ENCODE peak calls at places on chromosomes 6 and 20, in five cellular contexts. One of them, this sample, is unnamed.

GRCh38 chr6:105282801-105283585 is 103.2 kb upstream of the POPDC3 start:
- DNase-seq in aorta: no peak
- DNase-seq in tibial artery: no peak
- DNase-seq in breast epithelium: no peak
- DNase-seq in pancreas: no peak
- DNase-seq in this sample: no peak

GRCh38 chr6:82246802-82247633 is 526 bp downstream of the IBTK start:
- DNase-seq in pancreas: peak
- DNase-seq in tibial artery: no peak
- DNase-seq in aorta: peak
- DNase-seq in breast epithelium: peak
- DNase-seq in this sample: peak

GRCh38 chr20:24470031-24470781 is 777 bp downstream of the SYNDIG1 start:
- DNase-seq in breast epithelium: no peak
- DNase-seq in tibial artery: no peak
- DNase-seq in aorta: no peak
- DNase-seq in pancreas: no peak
- DNase-seq in this sample: no peak

GRCh38 chr6:11852061-11852619 is 73.5 kb upstream of the ADTRP start:
- DNase-seq in aorta: no peak
- DNase-seq in breast epithelium: no peak
- DNase-seq in tibial artery: no peak
- DNase-seq in pancreas: no peak
- DNase-seq in this sample: no peak

GRCh38 chr6:9699890-9700289 is 715.0 kb downstream of the TFAP2A start:
- DNase-seq in aorta: no peak
- DNase-seq in pancreas: no peak
- DNase-seq in breast epithelium: no peak
- DNase-seq in tibial artery: no peak
- DNase-seq in this sample: no peak

GRCh38 chr6:106976270-106976669 is 1.7 kb upstream of the CD24 start:
- DNase-seq in breast epithelium: no peak
- DNase-seq in aorta: no peak
- DNase-seq in tibial artery: no peak
- DNase-seq in pancreas: no peak
- DNase-seq in this sample: no peak

GRCh38 chr6:138765896-138766487 is 7.6 kb upstream of the CCDC28A start:
- DNase-seq in tibial artery: no peak
- DNase-seq in aorta: no peak
- DNase-seq in breast epithelium: no peak
- DNase-seq in pancreas: no peak
- DNase-seq in this sample: peak

GRCh38 chr20:55424446-55424845 is 580.9 kb downstream of the CBLN4 start:
- DNase-seq in pancreas: no peak
- DNase-seq in aorta: no peak
- DNase-seq in tibial artery: no peak
- DNase-seq in breast epithelium: no peak
- DNase-seq in this sample: no peak

GRCh38 chr6:51112731-51113130 is 294.1 kb downstream of the TFAP2B start:
- DNase-seq in pancreas: no peak
- DNase-seq in breast epithelium: no peak
- DNase-seq in tibial artery: no peak
- DNase-seq in aorta: no peak
- DNase-seq in this sample: no peak

GRCh38 chr20:38961530-38962043 is 557 bp upstream of the DHX35 start:
- DNase-seq in breast epithelium: no peak
- DNase-seq in aorta: no peak
- DNase-seq in tibial artery: no peak
- DNase-seq in pancreas: peak
- DNase-seq in this sample: no peak

GRCh38 chr20:47544240-47544639 is 42.6 kb downstream of the NCOA3 start:
- DNase-seq in breast epithelium: no peak
- DNase-seq in pancreas: no peak
- DNase-seq in tibial artery: no peak
- DNase-seq in aorta: no peak
- DNase-seq in this sample: peak

GRCh38 chr6:6512711-6513110 is 75.8 kb upstream of the LY86 start:
- DNase-seq in tibial artery: no peak
- DNase-seq in breast epithelium: no peak
- DNase-seq in pancreas: no peak
- DNase-seq in aorta: no peak
- DNase-seq in this sample: no peak

GRCh38 chr6:52610745-52611355 is 34.0 kb upstream of the TRAM2 start:
- DNase-seq in breast epithelium: no peak
- DNase-seq in pancreas: no peak
- DNase-seq in tibial artery: no peak
- DNase-seq in aorta: no peak
- DNase-seq in this sample: peak

GRCh38 chr6:108622601-108623335 is 62.1 kb downstream of the FOXO3 start:
- DNase-seq in pancreas: no peak
- DNase-seq in breast epithelium: no peak
- DNase-seq in aorta: peak
- DNase-seq in tibial artery: peak
- DNase-seq in this sample: peak

GRCh38 chr20:43840382-43841070 is 74.1 kb upstream of the TOX2 start:
- DNase-seq in breast epithelium: no peak
- DNase-seq in tibial artery: no peak
- DNase-seq in pancreas: no peak
- DNase-seq in aorta: no peak
- DNase-seq in this sample: no peak

GRCh38 chr6:73394577-73395354 is at the start of gene DDX43:
- DNase-seq in pancreas: peak
- DNase-seq in aorta: peak
- DNase-seq in tibial artery: peak
- DNase-seq in breast epithelium: no peak
- DNase-seq in this sample: peak

GRCh38 chr6:155187994-155188706 is 75.7 kb upstream of the CLDN20 start:
- DNase-seq in breast epithelium: no peak
- DNase-seq in tibial artery: no peak
- DNase-seq in pancreas: no peak
- DNase-seq in aorta: no peak
- DNase-seq in this sample: no peak

GRCh38 chr20:52446421-52447231 is 255.0 kb upstream of the ZFP64 start:
- DNase-seq in aorta: no peak
- DNase-seq in tibial artery: no peak
- DNase-seq in pancreas: no peak
- DNase-seq in breast epithelium: no peak
- DNase-seq in this sample: no peak

GRCh38 chr6:110688661-110689268 is 126.5 kb downstream of the CDK19 start:
- DNase-seq in aorta: no peak
- DNase-seq in tibial artery: no peak
- DNase-seq in breast epithelium: no peak
- DNase-seq in pancreas: no peak
- DNase-seq in this sample: peak

GRCh38 chr6:36075656-36076055 is 48.0 kb downstream of the MAPK14 start:
- DNase-seq in tibial artery: no peak
- DNase-seq in pancreas: no peak
- DNase-seq in aorta: no peak
- DNase-seq in breast epithelium: no peak
- DNase-seq in this sample: peak

GRCh38 chr6:73227606-73228255 is 2.4 kb upstream of the KHDC1L start:
- DNase-seq in breast epithelium: no peak
- DNase-seq in tibial artery: no peak
- DNase-seq in pancreas: no peak
- DNase-seq in aorta: no peak
- DNase-seq in this sample: no peak

GRCh38 chr6:117072781-117073180 is 192.6 kb upstream of the VGLL2 start:
- DNase-seq in tibial artery: no peak
- DNase-seq in breast epithelium: no peak
- DNase-seq in aorta: no peak
- DNase-seq in pancreas: no peak
- DNase-seq in this sample: no peak

GRCh38 chr6:129863664-129864063 is 2.5 kb upstream of the TMEM244 start:
- DNase-seq in breast epithelium: no peak
- DNase-seq in pancreas: no peak
- DNase-seq in tibial artery: no peak
- DNase-seq in aorta: no peak
- DNase-seq in this sample: peak

GRCh38 chr6:37168809-37169457 is 1.0 kb upstream of the PIM1 start:
- DNase-seq in tibial artery: no peak
- DNase-seq in pancreas: no peak
- DNase-seq in breast epithelium: no peak
- DNase-seq in aorta: no peak
- DNase-seq in this sample: peak

GRCh38 chr6:25223421-25224052 is 55.6 kb upstream of the CARMIL1 start:
- DNase-seq in aorta: peak
- DNase-seq in tibial artery: peak
- DNase-seq in breast epithelium: no peak
- DNase-seq in pancreas: peak
- DNase-seq in this sample: peak

GRCh38 chr20:2663364-2663886 is 591 bp downstream of the IDH3B start:
- DNase-seq in aorta: no peak
- DNase-seq in breast epithelium: no peak
- DNase-seq in tibial artery: no peak
- DNase-seq in pancreas: no peak
- DNase-seq in this sample: no peak

GRCh38 chr6:134373282-134373922 is 55.5 kb upstream of the SGK1 start:
- DNase-seq in pancreas: no peak
- DNase-seq in tibial artery: peak
- DNase-seq in aorta: peak
- DNase-seq in breast epithelium: no peak
- DNase-seq in this sample: peak
- H3K4me3 ChIP-seq in pancreas: no peak
- H3K4me3 ChIP-seq in tibial artery: no peak
- H3K4me3 ChIP-seq in aorta: no peak
- H3K4me3 ChIP-seq in breast epithelium: no peak
- H3K4me3 ChIP-seq in this sample: no peak

DNA sequence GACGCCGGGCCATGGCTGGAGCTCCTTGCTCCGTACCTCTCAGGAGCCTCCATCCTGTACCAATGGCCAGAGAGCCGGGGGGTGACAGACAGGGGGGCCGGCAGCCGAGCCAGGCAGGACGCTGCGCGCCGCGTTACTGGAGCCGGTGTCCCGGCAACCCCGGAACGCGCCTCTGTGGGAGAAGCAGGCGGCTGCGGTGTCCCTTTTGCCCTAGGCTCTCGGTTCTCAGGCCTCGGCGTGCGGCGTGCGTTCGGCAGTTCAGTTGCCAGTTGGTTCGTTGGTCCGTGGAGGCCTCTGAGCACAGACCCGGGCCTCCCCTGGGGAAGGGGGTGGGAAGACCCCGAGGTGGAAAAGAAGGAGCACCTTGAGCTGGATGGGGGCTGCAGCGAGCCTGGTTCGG is at the start of gene SPATS1:
- DNase-seq in pancreas: no peak
- DNase-seq in aorta: peak
- DNase-seq in breast epithelium: no peak
- DNase-seq in tibial artery: no peak
- DNase-seq in this sample: no peak
- H3K4me3 ChIP-seq in pancreas: no peak
- H3K4me3 ChIP-seq in aorta: no peak
- H3K4me3 ChIP-seq in breast epithelium: peak
- H3K4me3 ChIP-seq in tibial artery: peak
- H3K4me3 ChIP-seq in this sample: no peak

GRCh38 chr20:11919046-11919445 is 1.4 kb downstream of the BTBD3 start:
- DNase-seq in tibial artery: no peak
- DNase-seq in pancreas: peak
- DNase-seq in breast epithelium: no peak
- DNase-seq in aorta: no peak
- DNase-seq in this sample: no peak
- H3K4me3 ChIP-seq in tibial artery: peak
- H3K4me3 ChIP-seq in pancreas: peak
- H3K4me3 ChIP-seq in breast epithelium: no peak
- H3K4me3 ChIP-seq in aorta: no peak
- H3K4me3 ChIP-seq in this sample: no peak

DNA sequence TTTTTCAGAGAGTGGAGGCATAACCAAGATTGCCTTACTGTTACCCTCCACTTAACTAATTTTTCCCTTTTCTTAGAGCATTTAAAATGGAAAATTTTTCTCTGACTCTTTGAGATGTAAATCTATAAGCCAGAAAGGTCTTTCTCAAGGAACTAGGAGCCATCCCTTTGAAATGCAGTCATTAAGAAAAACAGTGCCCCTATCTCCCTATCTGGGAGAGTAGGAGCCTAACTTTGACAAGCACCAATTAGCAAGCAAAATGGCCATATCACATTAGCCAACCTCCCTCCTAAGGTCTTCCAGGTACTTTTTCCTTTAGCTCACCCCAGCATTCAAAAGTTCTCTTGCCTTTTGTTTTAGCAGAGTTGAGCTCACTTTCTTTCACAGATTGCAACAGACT is 570.5 kb downstream of the EPHA7 start:
- DNase-seq in pancreas: no peak
- DNase-seq in aorta: no peak
- DNase-seq in tibial artery: no peak
- DNase-seq in breast epithelium: no peak
- DNase-seq in this sample: no peak
- H3K4me3 ChIP-seq in pancreas: no peak
- H3K4me3 ChIP-seq in aorta: no peak
- H3K4me3 ChIP-seq in tibial artery: no peak
- H3K4me3 ChIP-seq in breast epithelium: no peak
- H3K4me3 ChIP-seq in this sample: no peak

GRCh38 chr6:1364791-1365190 is 24.6 kb upstream of the FOXF2 start:
- DNase-seq in aorta: no peak
- DNase-seq in breast epithelium: no peak
- DNase-seq in tibial artery: no peak
- DNase-seq in pancreas: no peak
- DNase-seq in this sample: no peak
- H3K4me3 ChIP-seq in aorta: no peak
- H3K4me3 ChIP-seq in breast epithelium: no peak
- H3K4me3 ChIP-seq in tibial artery: no peak
- H3K4me3 ChIP-seq in pancreas: no peak
- H3K4me3 ChIP-seq in this sample: no peak

GRCh38 chr20:301886-302848 is 4.8 kb downstream of the ZCCHC3 start:
- DNase-seq in tibial artery: no peak
- DNase-seq in aorta: no peak
- DNase-seq in pancreas: no peak
- DNase-seq in breast epithelium: no peak
- DNase-seq in this sample: no peak
- H3K4me3 ChIP-seq in tibial artery: no peak
- H3K4me3 ChIP-seq in aorta: no peak
- H3K4me3 ChIP-seq in pancreas: no peak
- H3K4me3 ChIP-seq in breast epithelium: no peak
- H3K4me3 ChIP-seq in this sample: no peak

DNA sequence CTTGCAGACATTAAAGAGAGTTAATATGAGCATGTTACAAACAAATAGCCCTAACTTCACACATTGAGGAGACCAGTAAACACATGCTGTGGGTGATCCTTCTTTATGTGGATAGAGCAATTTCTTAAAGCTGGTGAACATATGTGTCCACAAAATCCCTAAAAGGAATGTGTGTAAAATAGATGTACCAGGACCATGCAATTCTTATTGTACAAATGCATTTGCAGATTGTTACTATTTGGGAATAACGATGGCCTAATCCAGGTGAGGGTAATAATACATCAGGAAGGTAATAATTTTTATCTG is 228.9 kb downstream of the ALDH8A1 start:
- DNase-seq in breast epithelium: no peak
- DNase-seq in aorta: no peak
- DNase-seq in pancreas: no peak
- DNase-seq in tibial artery: no peak
- DNase-seq in this sample: no peak
- H3K4me3 ChIP-seq in breast epithelium: no peak
- H3K4me3 ChIP-seq in aorta: no peak
- H3K4me3 ChIP-seq in pancreas: no peak
- H3K4me3 ChIP-seq in tibial artery: no peak
- H3K4me3 ChIP-seq in this sample: no peak